ENCODE peak calls at places on chromosomes 11 and 22, in nine cellular contexts. Y is psoas muscle, W is heart left ventricle, K is LNCaP clone FGC, Q is tibial nerve, A is cardiac muscle cell, V is epithelial cell of proximal tubule, L is choroid plexus epithelial cell, U is lung. I is an unnamed sample.

GRCh38 chr11:14132312-14132711 is 169.8 kb downstream of the SPON1 start:
- DNase-seq in Y (no peak), W (no peak), K (no peak), Q (no peak), A (no peak), V (no peak), L (no peak), U (no peak), I (no peak)

GRCh38 chr11:38476808-38477565 is 1879.0 kb upstream of the RAG2 start:
- DNase-seq in Y (no peak), W (no peak), K (no peak), Q (no peak), A (no peak), V (no peak), L (peak), U (no peak), I (no peak)

GRCh38 chr22:47434336-47435203 is 672.1 kb downstream of the TBC1D22A start:
- DNase-seq in Y (no peak), W (no peak), K (no peak), Q (no peak), A (no peak), V (no peak), L (no peak), U (no peak), I (no peak)

GRCh38 chr22:49964493-49965290 is 4.1 kb downstream of the PIM3 start:
- DNase-seq in Y (peak), W (peak), K (no peak), Q (no peak), A (no peak), V (no peak), L (no peak), U (peak), I (no peak)

GRCh38 chr11:119567667-119568582 is 145.0 kb upstream of the THY1 start:
- DNase-seq in Y (no peak), W (no peak), K (no peak), Q (no peak), A (peak), V (no peak), L (peak), U (no peak), I (no peak)

GRCh38 chr11:109076870-109077269 is 345.1 kb upstream of the C11orf87 start:
- DNase-seq in Y (no peak), W (no peak), K (peak), Q (no peak), A (no peak), V (no peak), L (no peak), U (no peak), I (no peak)

GRCh38 chr11:122202161-122202950 is 86.3 kb upstream of the BLID start:
- DNase-seq in Y (no peak), W (peak), K (no peak), Q (no peak), A (no peak), V (no peak), L (peak), U (no peak), I (no peak)

GRCh38 chr11:108733479-108734116 is 68.7 kb downstream of the DDX10 start:
- DNase-seq in Y (no peak), W (no peak), K (no peak), Q (no peak), A (no peak), V (peak), L (peak), U (no peak), I (peak)

GRCh38 chr22:23278883-23279675 is 98.8 kb downstream of the BCR start:
- DNase-seq in Y (no peak), W (no peak), K (peak), Q (no peak), A (no peak), V (no peak), L (no peak), U (peak), I (no peak)

GRCh38 chr22:47446821-47447810 is 684.7 kb downstream of the TBC1D22A start:
- DNase-seq in Y (no peak), W (no peak), K (no peak), Q (no peak), A (no peak), V (no peak), L (no peak), U (no peak), I (no peak)

GRCh38 chr22:33921576-33922181 is 1.4 kb upstream of the LARGE1 start:
- DNase-seq in Y (peak), W (peak), K (no peak), Q (peak), A (peak), V (no peak), L (peak), U (peak), I (no peak)

GRCh38 chr11:46333129-46333947 is 13.9 kb upstream of the DGKZ start:
- DNase-seq in Y (no peak), W (no peak), K (no peak), Q (no peak), A (no peak), V (no peak), L (no peak), U (no peak), I (no peak)

GRCh38 chr22:42283288-42284229 is 13.1 kb upstream of the TCF20 start:
- DNase-seq in Y (peak), W (peak), K (no peak), Q (no peak), A (peak), V (no peak), L (no peak), U (no peak), I (no peak)

GRCh38 chr11:64758330-64759079 is 1.3 kb downstream of the PYGM start:
- DNase-seq in Y (peak), W (no peak), K (no peak), Q (no peak), A (no peak), V (no peak), L (no peak), U (no peak), I (no peak)

GRCh38 chr11:32884770-32885384 is 7.7 kb upstream of the QSER1 start:
- DNase-seq in Y (no peak), W (no peak), K (no peak), Q (no peak), A (peak), V (no peak), L (peak), U (no peak), I (no peak)

GRCh38 chr22:47051435-47052175 is 289.2 kb downstream of the TBC1D22A start:
- DNase-seq in Y (peak), W (peak), K (no peak), Q (no peak), A (no peak), V (no peak), L (peak), U (no peak), I (no peak)

GRCh38 chr11:100994966-100995365 is 134.6 kb downstream of the PGR start:
- DNase-seq in Y (no peak), W (no peak), K (no peak), Q (no peak), A (no peak), V (no peak), L (no peak), U (no peak), I (no peak)

GRCh38 chr11:34978236-34979191 is 62.1 kb downstream of the PDHX start:
- DNase-seq in Y (no peak), W (no peak), K (no peak), Q (no peak), A (peak), V (no peak), L (peak), U (no peak), I (no peak)

GRCh38 chr11:13448876-13449275 is 14.1 kb downstream of the BTBD10 start:
- DNase-seq in Y (peak), W (no peak), K (no peak), Q (peak), A (no peak), V (no peak), L (peak), U (no peak), I (no peak)

GRCh38 chr11:20597137-20597923 is 2.1 kb upstream of the SLC6A5 start:
- DNase-seq in Y (no peak), W (no peak), K (no peak), Q (no peak), A (no peak), V (no peak), L (no peak), U (no peak), I (no peak)

GRCh38 chr22:20956258-20957117 is 10.6 kb upstream of the AIFM3 start:
- DNase-seq in Y (peak), W (peak), K (no peak), Q (no peak), A (no peak), V (no peak), L (no peak), U (no peak), I (peak)

GRCh38 chr22:17412232-17412631 is 43.0 kb downstream of the CECR2 start:
- DNase-seq in Y (no peak), W (no peak), K (no peak), Q (no peak), A (peak), V (no peak), L (no peak), U (peak), I (no peak)

GRCh38 chr11:34188181-34188580 is 82.8 kb downstream of the NAT10 start:
- DNase-seq in Y (no peak), W (no peak), K (no peak), Q (no peak), A (peak), V (no peak), L (no peak), U (no peak), I (no peak)

GRCh38 chr11:47510231-47510630 is 42.7 kb downstream of the CELF1 start:
- DNase-seq in Y (no peak), W (no peak), K (no peak), Q (no peak), A (no peak), V (no peak), L (no peak), U (no peak), I (no peak)

GRCh38 chr11:132650969-132651720 is 881.2 kb downstream of the OPCML start:
- DNase-seq in Y (no peak), W (no peak), K (no peak), Q (no peak), A (no peak), V (no peak), L (no peak), U (peak), I (no peak)

GRCh38 chr22:25754527-25755202 is 12.7 kb downstream of the MYO18B start:
- DNase-seq in Y (peak), W (peak), K (no peak), Q (no peak), A (peak), V (no peak), L (peak), U (no peak), I (no peak)

DNA sequence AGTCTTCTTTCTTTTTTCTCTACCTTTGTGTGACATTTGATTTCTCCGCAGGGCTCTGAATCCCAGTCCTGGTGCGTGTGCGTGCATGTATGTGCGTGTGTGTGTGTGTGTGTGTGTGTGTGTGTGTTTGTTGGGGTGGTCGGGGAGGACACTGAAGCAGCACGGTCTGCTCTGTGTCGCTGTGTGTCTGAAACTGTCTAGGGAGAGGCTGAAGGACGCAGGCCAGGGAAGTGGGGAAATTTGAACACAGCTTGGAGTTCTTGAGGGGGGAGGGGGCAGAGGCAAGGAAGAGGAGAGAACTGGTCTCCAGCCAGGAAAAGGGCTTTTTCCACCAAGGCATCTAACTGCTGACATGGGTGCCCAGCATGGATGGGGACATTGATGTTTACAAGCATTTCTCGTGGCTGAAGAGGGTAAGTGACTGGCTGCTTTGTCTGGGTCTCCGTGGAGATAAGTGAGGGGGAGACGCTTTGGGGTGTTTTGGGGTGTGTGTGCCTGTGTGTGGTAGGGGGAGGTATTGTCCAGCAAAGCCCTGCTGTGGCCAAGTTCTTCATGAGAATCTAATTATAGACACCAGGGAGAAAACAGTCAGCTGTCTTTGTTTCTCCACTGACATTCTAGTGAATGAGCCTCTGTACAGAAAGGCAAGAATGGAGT is 63.6 kb downstream of the PPFIBP2 start:
- DNase-seq in Y (peak), W (no peak), K (no peak), Q (peak), A (no peak), V (no peak), L (peak), U (no peak), I (no peak)
- H3K4me3 ChIP-seq in Y (peak), W (peak), K (no peak), Q (peak), A (no peak), V (no peak), L (peak), U (no peak), I (no peak)

DNA sequence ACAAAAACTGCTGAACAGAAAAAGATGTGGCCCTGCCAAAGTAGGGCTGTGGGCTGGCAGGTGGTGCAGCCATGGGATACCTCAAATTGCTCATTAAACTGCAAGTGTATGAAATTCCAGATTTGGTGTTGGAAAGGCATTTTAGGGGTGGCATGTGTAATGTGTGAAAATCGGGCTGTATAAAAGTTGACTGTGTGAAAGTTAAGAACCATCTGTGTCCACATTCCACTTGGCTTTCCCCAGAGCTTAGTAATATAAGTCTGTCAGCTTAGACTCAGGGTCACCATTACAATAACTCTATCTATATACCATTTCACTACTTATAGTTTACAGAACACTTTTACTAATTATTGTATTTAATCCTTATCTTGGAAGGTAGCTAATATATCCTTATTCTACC is 34.9 kb upstream of the FZD4 start:
- DNase-seq in Y (no peak), W (no peak), K (no peak), Q (no peak), A (no peak), V (no peak), L (peak), U (no peak), I (no peak)
- H3K4me3 ChIP-seq in Y (no peak), W (no peak), K (no peak), Q (no peak), A (no peak), V (no peak), L (no peak), U (no peak), I (no peak)

DNA sequence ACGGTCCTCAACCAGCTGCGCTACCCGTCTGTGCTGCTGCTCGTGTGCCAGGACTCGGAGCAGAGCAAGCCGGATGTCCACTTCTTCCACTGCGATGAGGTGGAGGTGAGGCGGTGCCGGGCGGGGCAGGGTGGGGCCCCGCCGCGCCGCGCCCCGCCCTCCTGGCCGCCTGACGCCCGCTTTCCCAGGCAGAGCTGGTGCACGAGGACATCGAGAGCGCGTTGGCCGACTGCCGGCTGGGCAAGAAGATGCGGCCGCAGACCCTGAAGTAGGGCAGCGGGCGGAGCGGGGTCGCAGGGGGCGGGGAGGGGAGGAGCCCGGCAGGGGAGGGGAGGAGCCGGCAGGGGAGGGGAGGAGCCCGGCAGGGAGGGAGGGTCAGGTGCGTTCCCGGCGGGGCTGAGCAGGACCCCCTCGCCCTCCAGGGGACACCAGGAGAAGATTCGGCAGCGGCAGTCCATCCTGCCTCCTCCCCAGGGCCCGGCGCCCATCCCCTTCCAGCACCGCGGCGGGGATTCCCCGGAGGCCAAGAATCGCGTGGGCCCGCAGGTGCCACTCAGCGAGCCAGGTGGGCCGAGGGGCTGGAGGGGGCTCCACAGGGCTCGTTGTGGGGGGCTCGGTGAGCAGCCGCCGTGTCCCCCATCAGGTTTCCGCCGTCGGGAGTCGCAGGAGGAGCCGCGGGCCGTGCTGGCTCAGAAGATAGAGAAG is 14.8 kb downstream of the EPS8L2 start:
- DNase-seq in Y (no peak), W (no peak), K (no peak), Q (no peak), A (peak), V (no peak), L (no peak), U (no peak), I (no peak)
- H3K4me3 ChIP-seq in Y (peak), W (peak), K (no peak), Q (peak), A (peak), V (no peak), L (no peak), U (no peak), I (peak)

GRCh38 chr11:1692708-1693326 is 4.2 kb upstream of the KRTAP5-6 start:
- DNase-seq in Y (no peak), W (no peak), K (no peak), Q (no peak), A (no peak), V (no peak), L (no peak), U (no peak), I (no peak)

GRCh38 chr11:1695548-1696108 is 1.4 kb upstream of the KRTAP5-6 start:
- DNase-seq in Y (no peak), W (no peak), K (no peak), Q (no peak), A (no peak), V (no peak), L (no peak), U (no peak), I (no peak)

GRCh38 chr11:1693327-1694063 is 3.5 kb upstream of the KRTAP5-6 start:
- DNase-seq in Y (peak), W (peak), K (no peak), Q (peak), A (peak), V (peak), L (peak), U (peak), I (peak)

GRCh38 chr11:1694846-1695547 is 2.0 kb upstream of the KRTAP5-6 start:
- DNase-seq in Y (no peak), W (no peak), K (no peak), Q (no peak), A (no peak), V (no peak), L (no peak), U (no peak), I (no peak)

GRCh38 chr11:1694064-1694845 is 2.7 kb upstream of the KRTAP5-6 start:
- DNase-seq in Y (peak), W (peak), K (no peak), Q (peak), A (peak), V (no peak), L (peak), U (peak), I (peak)
- H3K4me3 ChIP-seq in Y (peak), W (peak), K (no peak), Q (peak), A (no peak), V (peak), L (no peak), U (no peak), I (peak)

DNA sequence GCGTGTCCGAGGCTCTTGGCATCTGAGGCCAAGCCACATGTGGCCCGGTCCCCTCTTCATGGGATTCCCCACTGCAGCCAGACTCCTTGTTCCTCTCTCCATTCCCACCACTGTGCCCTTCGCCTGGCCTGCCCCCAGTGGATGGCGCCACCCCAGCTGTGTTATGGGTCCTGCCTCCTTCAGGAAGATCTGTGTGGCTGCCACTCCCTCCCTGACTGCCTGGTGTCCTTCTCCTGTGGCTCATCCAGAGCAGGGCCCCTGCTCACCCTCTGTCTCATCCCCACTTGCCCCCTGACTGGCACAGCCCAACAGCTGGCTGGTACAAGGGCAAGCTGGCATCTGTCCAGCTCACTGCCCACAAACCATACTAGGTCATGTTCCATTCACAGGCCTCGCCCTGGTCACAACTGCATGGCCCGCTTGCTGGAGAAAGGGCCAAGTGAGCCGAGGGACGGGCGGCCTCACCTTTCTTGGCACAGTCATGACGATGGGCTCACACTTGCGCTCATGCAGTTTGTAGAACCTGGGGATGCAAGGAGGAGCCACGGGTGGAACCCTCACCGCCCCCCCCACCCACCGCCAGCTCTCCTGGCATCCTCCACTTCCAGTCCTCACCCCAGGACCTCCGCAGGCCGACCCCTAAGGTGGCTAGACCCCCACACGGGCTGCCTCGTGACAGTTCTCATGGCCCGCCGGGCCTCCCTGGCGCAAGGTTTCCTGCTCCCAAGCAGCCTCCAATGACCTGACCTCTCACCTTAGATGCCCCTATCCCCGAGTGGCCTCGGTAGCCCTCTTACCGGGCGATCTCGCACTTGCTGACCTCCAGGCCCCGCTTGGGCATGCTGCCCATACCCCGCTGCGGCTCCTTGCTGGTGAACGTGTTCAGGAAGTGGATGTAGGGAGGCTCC is 2.1 kb upstream of the PTPRCAP start:
- DNase-seq in Y (peak), W (no peak), K (no peak), Q (peak), A (no peak), V (no peak), L (no peak), U (no peak), I (peak)
- H3K4me3 ChIP-seq in Y (no peak), W (no peak), K (no peak), Q (no peak), A (no peak), V (no peak), L (no peak), U (no peak), I (peak)